ENCODE peak calls at places on chromosomes 12 and 14, in seven cellular contexts. G, Z, L, H, U, A and E are unnamed samples.

GRCh38 chr12:56224102-56224701 is at the start of gene NABP2:
- DNase-seq in H (peak), L (peak), G (peak), A (peak), Z (peak), U (peak), E (peak)

GRCh38 chr12:51265024-51265423 is 5.2 kb downstream of the SMAGP start:
- DNase-seq in H (no peak), Z (no peak), G (no peak), U (no peak), L (no peak), A (no peak), E (no peak)

GRCh38 chr12:89848732-89849131 is 140.1 kb upstream of the ATP2B1 start:
- DNase-seq in A (no peak), Z (no peak), L (no peak), G (no peak), H (no peak), U (no peak), E (no peak)

GRCh38 chr12:39369756-39370155 is 73.2 kb downstream of the KIF21A start:
- DNase-seq in U (no peak), H (no peak), G (no peak), A (no peak), L (no peak), Z (no peak), E (no peak)

GRCh38 chr14:57136669-57137068 is 132.0 kb downstream of the EXOC5 start:
- DNase-seq in A (no peak), Z (no peak), G (no peak), L (no peak), H (no peak), U (no peak), E (no peak)

GRCh38 chr14:92719421-92719820 is 29.0 kb downstream of the LGMN start:
- DNase-seq in G (no peak), U (no peak), A (peak), L (no peak), H (no peak), Z (no peak), E (no peak)

GRCh38 chr14:55347040-55347439 is 64.6 kb downstream of the ATG14 start:
- DNase-seq in G (no peak), U (no peak), H (no peak), Z (no peak), L (no peak), A (no peak), E (no peak)

GRCh38 chr14:58639842-58640484 is 2.2 kb downstream of the DACT1 start:
- DNase-seq in L (no peak), G (peak), A (peak), Z (peak), U (no peak), H (peak), E (no peak)

GRCh38 chr12:26721800-26722199 is 111.2 kb downstream of the ITPR2 start:
- DNase-seq in H (no peak), U (no peak), Z (no peak), G (peak), A (no peak), L (no peak), E (no peak)

GRCh38 chr12:62602445-62603060 is 135.9 kb downstream of the MON2 start:
- DNase-seq in A (peak), H (peak), L (peak), Z (peak), U (peak), G (peak), E (peak)